ENCODE peak calls at places on chromosomes 3 and 15, in five cellular contexts. B, I, U, W and Z are unnamed samples.

GRCh38 chr3:69747511-69748248 is 8.4 kb downstream of the MITF start:
- DNase-seq in U (no peak), W (no peak), B (no peak), I (no peak), Z (no peak)

GRCh38 chr3:182795383-182795782 is 2.1 kb downstream of the ATP11B start:
- DNase-seq in B (peak; percentile 20), U (no peak), I (peak; percentile 89), W (no peak), Z (peak; percentile 64)

GRCh38 chr3:195918176-195918575 is 9.8 kb upstream of the TNK2 start:
- DNase-seq in U (no peak), I (no peak), B (no peak), W (no peak), Z (no peak)

GRCh38 chr3:152524198-152525140 is 255.7 kb downstream of the MBNL1 start:
- DNase-seq in W (no peak), B (peak; percentile 6), I (peak; percentile 75), U (peak; percentile 23), Z (no peak)

GRCh38 chr3:197117107-197117506 is 87.5 kb upstream of the MELTF start:
- DNase-seq in U (no peak), B (no peak), I (no peak), W (no peak), Z (no peak)

GRCh38 chr3:194443911-194444310 is 42.9 kb downstream of the ATP13A3 start:
- DNase-seq in W (no peak), U (no peak), I (no peak), B (no peak), Z (no peak)

GRCh38 chr3:197021231-197021630 is 8.4 kb downstream of the MELTF start:
- DNase-seq in B (no peak), W (no peak), I (no peak), U (no peak), Z (no peak)

GRCh38 chr15:72782274-72782992 is 1.1 kb downstream of the ADPGK start:
- DNase-seq in U (no peak), B (no peak), I (no peak), W (no peak), Z (no peak)

GRCh38 chr3:38316356-38317185 is 30.0 kb upstream of the XYLB start:
- DNase-seq in B (no peak), I (no peak), W (no peak), U (no peak), Z (no peak)

GRCh38 chr3:124202754-124203153 is 210.8 kb upstream of the ROPN1 start:
- DNase-seq in U (peak; percentile 48), W (no peak), B (no peak), I (no peak), Z (no peak)

GRCh38 chr3:151816091-151816604 is 2.2 kb downstream of the AADAC start:
- DNase-seq in I (no peak), B (no peak), U (no peak), W (no peak), Z (no peak)

GRCh38 chr15:53978248-53978906 is at the start of gene UNC13C:
- DNase-seq in W (no peak), I (no peak), B (no peak), U (no peak), Z (no peak)

GRCh38 chr3:185934726-185935464 is 2.9 kb downstream of the TRA2B start:
- DNase-seq in B (no peak), U (no peak), W (no peak), I (no peak), Z (no peak)

GRCh38 chr15:64263567-64263966 is 92.4 kb downstream of the CSNK1G1 start:
- DNase-seq in U (no peak), B (no peak), I (no peak), W (no peak), Z (no peak)

GRCh38 chr3:133079621-133080020 is 41.4 kb downstream of the TMEM108 start:
- DNase-seq in I (no peak), U (no peak), B (no peak), W (no peak), Z (no peak)

DNA sequence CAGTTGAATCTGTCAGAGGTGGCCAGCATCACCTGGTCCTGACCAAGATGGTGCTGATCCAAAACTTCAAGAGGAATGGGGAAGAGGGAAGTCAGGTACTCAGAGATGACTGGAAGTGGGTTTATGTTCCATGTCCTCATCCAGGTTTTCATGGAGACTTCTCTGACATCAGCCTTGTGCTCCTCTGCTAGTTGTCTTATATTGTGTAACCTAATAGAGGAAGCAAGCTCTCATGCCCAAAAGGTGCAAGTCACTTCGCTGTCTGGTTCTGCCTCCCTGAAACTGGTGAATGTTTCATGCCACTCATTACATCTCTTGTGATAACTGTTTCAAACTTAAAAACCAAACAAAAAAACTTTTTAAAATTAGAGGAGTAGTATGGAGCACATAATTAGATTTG is 127.2 kb upstream of the MANF start:
- DNase-seq in B (no peak), W (no peak), U (no peak), I (no peak), Z (no peak)
- H3K27me3 ChIP-seq in B (no peaks in the 10 kb centered on the region), W (no peaks in the 10 kb centered on the region), U (no peaks in the 10 kb centered on the region), I (no peaks in the 10 kb centered on the region), Z (no peaks in the 10 kb centered on the region)

DNA sequence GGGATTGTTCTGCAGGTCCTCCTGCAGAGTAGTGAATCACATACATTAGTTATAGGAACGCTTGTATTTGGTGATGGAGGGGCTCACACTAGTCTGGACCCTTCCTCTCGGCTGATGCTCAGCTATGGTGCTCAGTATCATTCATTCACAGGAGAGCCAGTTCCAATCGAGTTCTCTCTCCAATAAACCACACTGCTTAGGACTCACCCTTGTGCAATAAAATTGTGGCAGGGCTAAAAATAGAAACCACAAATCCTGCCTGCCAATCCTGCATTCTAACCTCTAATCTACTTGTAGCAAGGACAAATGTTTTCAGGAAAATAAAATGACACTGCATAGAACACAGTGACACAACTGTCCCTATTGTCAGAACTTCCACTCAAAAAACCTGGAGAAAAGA is 138.4 kb upstream of the TBL1XR1 start:
- DNase-seq in B (no peak), W (no peak), I (no peak), U (no peak), Z (no peak)
- H3K4me1 ChIP-seq in B (peaks cover 19% of the 10 kb centered on the region), W (peaks cover 35% of the 10 kb centered on the region), I (peaks cover 5% of the 10 kb centered on the region), U (peaks cover 7% of the 10 kb centered on the region), Z (peaks cover 5% of the 10 kb centered on the region)

GRCh38 chr3:41327718-41328117 is 128.4 kb downstream of the CTNNB1 start:
- DNase-seq in B (no peak), U (no peak), I (no peak), W (no peak), Z (no peak)
- H3K4me3 ChIP-seq in B (no peak overlapping the region), U (no peak overlapping the region), I (no peak overlapping the region), W (no peak overlapping the region), Z (no peak overlapping the region)

GRCh38 chr15:81573098-81573746 is 199.2 kb upstream of the TMC3 start:
- DNase-seq in W (no peak), I (peak; percentile 0), B (no peak), U (no peak), Z (no peak)

GRCh38 chr15:81567924-81568323 is 193.9 kb upstream of the TMC3 start:
- DNase-seq in U (no peak), I (no peak), W (no peak), B (no peak), Z (no peak)

GRCh38 chr15:81575436-81576123 is 201.6 kb upstream of the TMC3 start:
- DNase-seq in B (no peak), U (no peak), W (no peak), I (no peak), Z (no peak)

DNA sequence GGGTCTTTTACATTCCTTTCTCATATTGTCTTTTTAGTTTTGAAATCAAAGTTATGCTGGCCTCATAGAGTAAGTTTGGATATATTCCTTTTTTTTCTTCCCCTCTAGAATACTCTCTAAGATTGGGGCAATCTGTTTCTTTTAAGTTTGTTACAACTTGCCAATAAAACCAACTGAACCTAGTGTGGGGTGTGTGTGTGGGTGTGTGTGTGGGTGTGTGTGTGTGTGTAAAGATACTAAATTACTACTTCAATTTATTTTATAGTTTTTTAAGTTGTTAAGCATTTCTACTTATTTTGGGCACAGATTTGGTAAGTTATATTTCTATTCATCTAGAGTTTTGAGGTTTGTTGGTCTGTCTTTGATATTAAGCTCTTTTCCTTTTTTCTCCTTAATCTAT is 198.2 kb upstream of the TMC3 start:
- DNase-seq in U (no peak), I (no peak), W (no peak), B (no peak), Z (no peak)
- H3K27me3 ChIP-seq in U (no peaks in the 10 kb centered on the region), I (peaks cover 4% of the 10 kb centered on the region), W (no peaks in the 10 kb centered on the region), B (no peaks in the 10 kb centered on the region), Z (no peaks in the 10 kb centered on the region)